ENCODE peak calls at places on chromosome 16, in eight cellular contexts. M is astrocyte of the cerebellum, V is ascending aorta, D is neural progenitor cell, B is HCT116, P is Peyer's patch, S is BJ, K is astrocyte of the spinal cord. O is an unnamed sample.

GRCh38 chr16:2585651-2586081 is 47.8 kb downstream of the PDPK1 start:
- DNase-seq in M (no peak), D (no peak), P (no peak), S (no peak), V (no peak), K (no peak), B (no peak), O (no peak)

GRCh38 chr16:80150978-80151705 is 389.7 kb upstream of the DYNLRB2 start:
- DNase-seq in B (no peak), V (no peak), S (peak), M (no peak), D (no peak), K (peak), P (no peak), O (peak)

GRCh38 chr16:77833906-77834599 is 45.7 kb downstream of the VAT1L start:
- DNase-seq in B (no peak), P (no peak), D (peak), V (peak), S (no peak), K (peak), M (peak), O (no peak)

GRCh38 chr16:66154801-66155200 is 211.7 kb upstream of the CDH5 start:
- DNase-seq in P (no peak), D (peak), B (no peak), K (no peak), M (no peak), S (no peak), V (no peak), O (no peak)

GRCh38 chr16:2195316-2196161 is 866 bp downstream of the CASKIN1 start:
- DNase-seq in K (no peak), S (no peak), D (peak), B (no peak), V (no peak), P (no peak), M (no peak), O (no peak)

GRCh38 chr16:30837904-30838303 is 50.9 kb upstream of the ZNF629 start:
- DNase-seq in B (no peak), K (no peak), V (no peak), D (no peak), M (no peak), P (no peak), S (no peak), O (no peak)

GRCh38 chr16:2019500-2019899 is at the start of gene NPW:
- DNase-seq in P (no peak), K (no peak), B (no peak), M (no peak), V (no peak), D (peak), S (no peak), O (no peak)

GRCh38 chr16:58588406-58588805 is 41.2 kb downstream of the CNOT1 start:
- DNase-seq in P (no peak), V (no peak), S (no peak), K (no peak), D (no peak), B (no peak), M (no peak), O (no peak)

GRCh38 chr16:57297856-57298255 is 13.4 kb upstream of the PLLP start:
- DNase-seq in M (no peak), V (peak), P (peak), K (no peak), B (no peak), D (peak), S (no peak), O (no peak)

GRCh38 chr16:14333361-14333760 is 262.2 kb downstream of the MRTFB start:
- DNase-seq in B (no peak), K (no peak), D (no peak), V (no peak), S (no peak), M (no peak), P (no peak), O (no peak)

GRCh38 chr16:14375132-14375491 is 254.9 kb downstream of the PARN start:
- DNase-seq in K (no peak), B (no peak), V (no peak), P (no peak), S (no peak), M (no peak), D (no peak), O (no peak)

GRCh38 chr16:24013733-24014645 is 178.2 kb downstream of the PRKCB start:
- DNase-seq in K (no peak), S (no peak), D (no peak), B (no peak), M (no peak), P (peak), V (no peak), O (no peak)

GRCh38 chr16:88855176-88855575 is 1.6 kb downstream of the GALNS start:
- DNase-seq in M (no peak), V (no peak), P (no peak), S (no peak), B (no peak), D (no peak), K (no peak), O (no peak)

GRCh38 chr16:73057369-73058210 is 9.7 kb upstream of the ZFHX3 start:
- DNase-seq in B (no peak), K (no peak), D (peak), P (peak), V (no peak), M (no peak), S (no peak), O (no peak)

GRCh38 chr16:89598199-89598598 is 15.2 kb upstream of the DPEP1 start:
- DNase-seq in S (no peak), V (no peak), K (no peak), D (no peak), P (no peak), M (no peak), B (no peak), O (peak)

GRCh38 chr16:20918486-20919239 is 18.1 kb downstream of the LYRM1 start:
- DNase-seq in K (peak), S (no peak), D (no peak), V (peak), P (no peak), B (no peak), M (no peak), O (no peak)

GRCh38 chr16:51994597-51994996 is 552.3 kb downstream of the TOX3 start:
- DNase-seq in V (no peak), B (no peak), S (no peak), K (no peak), M (no peak), P (peak), D (no peak), O (peak)

GRCh38 chr16:31880322-31880979 is 6.8 kb downstream of the ZNF267 start:
- DNase-seq in D (no peak), M (peak), P (no peak), V (no peak), K (peak), B (no peak), S (no peak), O (no peak)

GRCh38 chr16:3045758-3046505 is 429 bp upstream of the MMP25 start:
- DNase-seq in B (no peak), K (no peak), M (no peak), D (peak), P (no peak), S (no peak), V (no peak), O (no peak)

GRCh38 chr16:984106-984505 is 2.5 kb downstream of the SOX8 start:
- DNase-seq in P (no peak), D (peak), K (no peak), S (no peak), V (no peak), B (no peak), M (no peak), O (no peak)

DNA sequence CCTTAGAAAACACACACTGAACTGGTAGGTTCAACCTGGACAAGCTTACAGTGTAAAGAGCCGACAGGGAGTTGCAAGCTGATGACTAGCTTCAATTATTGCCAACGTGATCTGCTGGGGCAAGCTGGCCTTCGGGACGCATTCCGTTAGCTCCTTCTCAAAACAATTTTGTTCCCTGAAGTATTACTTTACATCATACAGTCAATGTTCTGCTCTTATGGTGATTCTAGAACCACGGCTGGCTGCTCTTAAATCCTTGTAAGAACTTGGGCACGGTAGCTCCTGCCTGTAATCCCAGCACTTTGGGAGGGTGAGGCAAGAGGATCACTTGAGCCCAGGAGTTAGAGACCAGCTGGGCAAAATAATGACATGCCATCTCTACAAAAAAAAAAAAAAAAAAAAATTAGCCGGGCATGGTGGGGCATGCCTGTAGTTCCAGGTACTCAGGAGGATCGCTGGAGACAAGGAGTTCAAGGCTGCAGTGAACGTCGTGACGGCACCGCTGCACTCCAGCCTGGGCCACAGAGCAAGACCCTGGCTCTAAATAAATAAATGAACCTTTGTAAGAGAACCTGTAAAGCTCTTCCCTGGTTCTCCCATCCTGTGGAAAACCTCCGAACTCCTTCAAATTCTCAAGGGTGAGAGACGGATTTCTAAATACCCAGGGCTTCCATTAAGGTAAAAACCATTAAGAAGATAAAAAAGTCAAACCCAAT is 2.0 kb downstream of the CDIP1 start:
- DNase-seq in B (no peak), V (peak), S (no peak), P (no peak), M (no peak), D (no peak), K (no peak), O (no peak)
- H3K4me3 ChIP-seq in B (no peak), V (peak), S (no peak), P (no peak), M (no peak), D (peak), K (no peak), O (no peak)

GRCh38 chr16:17454331-17454730 is 16.4 kb downstream of the XYLT1 start:
- DNase-seq in P (no peak), M (no peak), K (no peak), S (no peak), D (no peak), B (no peak), V (no peak), O (no peak)
- H3K4me3 ChIP-seq in P (no peak), M (no peak), K (no peak), S (no peak), D (no peak), B (no peak), V (no peak), O (no peak)

GRCh38 chr16:71356051-71356740 is 2.3 kb upstream of the CALB2 start:
- DNase-seq in M (no peak), B (no peak), S (no peak), P (no peak), V (no peak), D (no peak), K (no peak), O (no peak)

GRCh38 chr16:71357681-71358080 is 842 bp upstream of the CALB2 start:
- DNase-seq in B (no peak), S (no peak), V (no peak), P (no peak), M (no peak), D (peak), K (no peak), O (no peak)

GRCh38 chr16:71359431-71359830 is 908 bp downstream of the CALB2 start:
- DNase-seq in S (no peak), M (no peak), B (no peak), K (no peak), D (no peak), V (no peak), P (no peak), O (no peak)

GRCh38 chr16:71360378-71360777 is 1.9 kb downstream of the CALB2 start:
- DNase-seq in M (peak), S (peak), D (no peak), B (peak), P (no peak), V (no peak), K (peak), O (peak)

DNA sequence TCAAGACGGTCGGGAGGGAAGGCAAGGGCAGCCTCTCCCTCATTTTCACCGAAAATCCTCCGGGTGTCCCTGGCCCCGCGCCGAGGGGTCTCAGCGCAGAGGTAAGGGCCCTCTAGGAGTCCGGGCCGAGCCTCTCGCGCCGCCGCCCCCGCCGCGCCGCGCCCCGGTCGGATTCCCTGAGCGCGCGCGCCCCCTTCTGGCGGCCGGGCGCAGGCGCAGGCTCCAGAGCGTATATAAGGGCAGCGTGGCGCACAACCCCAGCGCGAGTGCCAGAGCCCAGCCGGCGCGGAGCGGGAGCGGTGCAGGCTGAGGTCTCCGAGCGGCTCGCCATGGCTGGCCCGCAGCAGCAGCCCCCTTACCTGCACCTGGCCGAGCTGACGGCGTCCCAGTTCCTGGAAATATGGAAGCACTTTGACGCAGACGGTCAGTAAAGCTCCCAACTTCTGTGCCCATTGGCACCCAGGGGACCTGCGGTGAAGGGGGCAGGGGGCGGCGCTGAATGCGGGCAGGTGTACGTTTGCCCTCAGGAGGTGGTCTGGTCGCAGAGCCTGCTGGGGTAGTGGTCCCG is at the start of gene CALB2:
- DNase-seq in P (peak), M (peak), S (no peak), D (peak), V (peak), B (no peak), K (peak), O (no peak)
- H3K4me3 ChIP-seq in P (no peak), M (peak), S (peak), D (peak), V (peak), B (peak), K (peak), O (peak)

GRCh38 chr16:50519001-50519400 is 29.2 kb upstream of the NKD1 start:
- DNase-seq in D (no peak), P (no peak), M (no peak), K (no peak), B (no peak), V (peak), S (no peak), O (no peak)
- H3K4me3 ChIP-seq in D (no peak), P (no peak), M (no peak), K (no peak), B (no peak), V (no peak), S (no peak), O (no peak)

DNA sequence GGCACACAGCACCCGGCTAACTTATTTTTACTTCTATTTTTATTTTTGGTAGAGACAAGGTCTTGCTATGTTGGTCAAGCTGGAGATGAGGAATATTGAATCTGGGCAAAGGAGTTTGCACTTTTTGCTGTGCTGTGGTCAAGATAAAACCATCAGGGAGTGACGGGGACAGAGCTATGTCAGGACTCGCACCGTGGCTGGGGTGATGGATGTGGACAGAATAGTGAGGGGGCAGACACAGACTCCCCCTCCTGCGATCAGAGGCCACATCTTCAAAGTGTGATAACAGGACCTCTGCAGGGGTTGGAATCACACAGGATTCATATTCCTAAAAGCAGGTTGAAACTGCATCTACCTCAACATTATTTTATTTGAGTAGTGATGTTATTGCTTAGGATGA is 25.6 kb downstream of the IL21R start:
- DNase-seq in K (no peak), B (no peak), V (peak), M (no peak), S (no peak), D (no peak), P (no peak), O (no peak)
- H3K4me3 ChIP-seq in K (no peak), B (no peak), V (no peak), M (no peak), S (no peak), D (no peak), P (no peak), O (no peak)

GRCh38 chr16:84712138-84712671 is 12.4 kb downstream of the USP10 start:
- DNase-seq in P (no peak), S (no peak), B (no peak), D (no peak), M (no peak), K (no peak), V (no peak), O (no peak)
- H3K4me3 ChIP-seq in P (no peak), S (no peak), B (no peak), D (no peak), M (no peak), K (no peak), V (no peak), O (no peak)

DNA sequence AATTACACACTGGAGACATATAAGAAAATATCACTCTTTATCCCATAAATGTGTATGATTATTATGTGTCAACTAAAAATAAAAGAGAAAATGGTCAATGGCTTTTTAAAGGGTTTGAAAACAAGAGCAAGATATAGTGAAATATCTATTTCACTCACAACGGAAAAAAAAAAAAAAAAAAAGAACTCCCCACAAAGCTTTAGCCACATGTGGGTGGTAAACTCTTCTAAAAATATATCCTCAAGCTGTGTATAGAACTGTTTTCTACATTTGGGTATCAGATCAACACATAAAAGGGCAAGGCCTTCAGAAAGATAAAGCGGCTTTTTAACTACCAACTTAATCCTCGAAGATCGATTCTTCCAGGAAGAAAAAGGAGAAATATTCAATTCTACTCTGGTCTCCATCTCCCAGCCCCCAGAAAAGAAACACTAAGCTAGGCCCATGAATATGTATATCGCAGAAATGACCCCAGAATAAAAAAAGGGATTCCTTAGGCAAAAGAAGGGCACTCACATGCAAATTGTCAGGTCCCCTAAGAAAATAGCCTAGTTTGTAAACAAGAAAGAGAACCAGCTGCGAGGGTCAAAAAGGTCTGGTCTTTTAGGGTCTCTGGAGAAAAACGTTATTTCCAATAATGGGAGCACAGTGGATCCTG is 4.4 kb downstream of the LITAF start:
- DNase-seq in V (no peak), M (no peak), S (no peak), P (no peak), K (no peak), B (no peak), D (no peak), O (no peak)
- H3K4me3 ChIP-seq in V (no peak), M (no peak), S (no peak), P (no peak), K (no peak), B (no peak), D (no peak), O (no peak)

GRCh38 chr16:67872631-67873434 is at the start of gene EDC4:
- DNase-seq in M (peak), P (peak), K (peak), B (peak), D (peak), S (no peak), V (peak), O (no peak)

GRCh38 chr16:67872131-67872630 is 671 bp upstream of the EDC4 start:
- DNase-seq in V (no peak), K (no peak), D (no peak), S (no peak), P (no peak), M (no peak), B (no peak), O (no peak)

GRCh38 chr16:67874147-67874771 is 1.4 kb downstream of the EDC4 start:
- DNase-seq in D (no peak), S (no peak), P (no peak), M (no peak), B (no peak), K (no peak), V (no peak), O (no peak)

GRCh38 chr16:67871256-67871655 is 1.6 kb upstream of the EDC4 start:
- DNase-seq in V (no peak), S (no peak), M (no peak), K (no peak), P (no peak), B (no peak), D (no peak), O (no peak)

DNA sequence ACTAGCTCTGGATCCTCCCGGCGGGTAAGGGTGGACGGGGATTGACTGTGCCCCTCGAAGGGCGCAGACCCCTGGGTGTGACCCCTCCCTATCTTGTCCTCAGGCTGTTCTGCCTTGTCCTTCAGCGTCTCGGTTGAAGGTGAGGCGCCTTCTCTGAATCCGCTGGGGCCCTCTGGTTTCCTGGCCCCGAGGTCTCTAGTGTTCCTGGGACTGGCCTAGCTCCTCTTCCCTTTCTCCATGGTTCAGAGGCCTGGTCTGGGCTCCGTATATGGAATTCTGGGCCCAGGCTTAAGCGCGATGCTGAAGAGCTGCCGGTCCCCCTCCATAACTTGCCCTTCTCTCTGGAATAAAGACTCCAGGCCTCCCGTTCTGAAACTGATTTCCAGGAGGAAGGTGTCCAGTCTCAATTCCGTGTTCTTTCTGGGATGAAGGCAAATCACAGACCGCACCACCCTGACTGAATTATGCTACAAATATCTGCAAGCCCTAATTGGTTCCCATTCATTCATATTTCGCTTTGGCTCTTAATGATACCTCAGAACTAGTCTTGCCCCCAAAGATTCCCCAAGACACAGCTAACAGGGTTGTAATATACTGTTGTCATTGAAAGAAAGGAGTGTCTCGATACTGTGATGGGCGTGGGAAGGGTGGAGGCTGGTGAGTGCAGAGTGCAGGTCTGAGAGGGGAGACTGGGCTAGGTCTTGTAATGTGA is 739 bp downstream of the EDC4 start:
- DNase-seq in D (no peak), K (no peak), S (no peak), M (no peak), V (no peak), B (no peak), P (no peak), O (no peak)
- H3K4me3 ChIP-seq in D (peak), K (peak), S (peak), M (peak), V (peak), B (peak), P (peak), O (peak)

O was measured in retinal pigment epithelial cell.